ENCODE peak calls at places on chromosomes 2 and 18, in four cellular contexts. One of them, this sample, is unnamed.

GRCh38 chr2:207142461-207142860 is 23.3 kb downstream of the KLF7 start:
- DNase-seq in K562: no peak
- DNase-seq in HepG2: no peak
- DNase-seq in GM12878: no peak
- DNase-seq in this sample: no peak

GRCh38 chr2:236107536-236107935 is 60.6 kb downstream of the GBX2 start:
- DNase-seq in K562: no peak
- DNase-seq in HepG2: no peak
- DNase-seq in GM12878: no peak
- DNase-seq in this sample: no peak

GRCh38 chr2:109129921-109130725 is 1.1 kb downstream of the SH3RF3 start:
- DNase-seq in K562: no peak
- DNase-seq in HepG2: no peak
- DNase-seq in GM12878: no peak
- DNase-seq in this sample: peak; percentile 33

GRCh38 chr18:7958081-7958896 is 391.2 kb downstream of the PTPRM start:
- DNase-seq in K562: no peak
- DNase-seq in HepG2: no peak
- DNase-seq in GM12878: peak; percentile 20
- DNase-seq in this sample: no peak

GRCh38 chr18:79378416-79379250 is 17.1 kb upstream of the NFATC1 start:
- DNase-seq in K562: peak; percentile 55
- DNase-seq in HepG2: no peak
- DNase-seq in GM12878: peak; percentile 26
- DNase-seq in this sample: peak; percentile 75

GRCh38 chr2:11343344-11343625 is 1.2 kb downstream of the ROCK2 start:
- DNase-seq in K562: no peak
- DNase-seq in HepG2: no peak
- DNase-seq in GM12878: no peak
- DNase-seq in this sample: no peak

GRCh38 chr2:207115715-207116364 is 49.9 kb downstream of the KLF7 start:
- DNase-seq in K562: no peak
- DNase-seq in HepG2: no peak
- DNase-seq in GM12878: no peak
- DNase-seq in this sample: no peak

GRCh38 chr2:45850558-45850957 is 199.1 kb downstream of the PRKCE start:
- DNase-seq in K562: no peak
- DNase-seq in HepG2: no peak
- DNase-seq in GM12878: no peak
- DNase-seq in this sample: no peak

GRCh38 chr2:46909771-46910419 is 5.7 kb downstream of the MCFD2 start:
- DNase-seq in K562: no peak
- DNase-seq in HepG2: peak; percentile 52
- DNase-seq in GM12878: peak; percentile 76
- DNase-seq in this sample: no peak

GRCh38 chr2:11998626-11999378 is 252.4 kb downstream of the LPIN1 start:
- DNase-seq in K562: no peak
- DNase-seq in HepG2: no peak
- DNase-seq in GM12878: peak; percentile 40
- DNase-seq in this sample: no peak

GRCh38 chr2:128646691-128647090 is 328.0 kb upstream of the HS6ST1 start:
- DNase-seq in K562: no peak
- DNase-seq in HepG2: no peak
- DNase-seq in GM12878: no peak
- DNase-seq in this sample: no peak

GRCh38 chr18:50401888-50402287 is 27.0 kb downstream of the SKA1 start:
- DNase-seq in K562: peak; percentile 78
- DNase-seq in HepG2: peak; percentile 77
- DNase-seq in GM12878: no peak
- DNase-seq in this sample: peak; percentile 8

GRCh38 chr2:42359304-42359749 is 1.7 kb downstream of the COX7A2L start:
- DNase-seq in K562: no peak
- DNase-seq in HepG2: no peak
- DNase-seq in GM12878: no peak
- DNase-seq in this sample: no peak
- TF ChIP-seq FOXK2 in K562: no peak
- TF ChIP-seq FOXK2 in HepG2: no peak
- TF ChIP-seq FOXK2 in GM12878: no peak
- TF ChIP-seq FOXK2 in this sample: no peak

GRCh38 chr2:227411990-227412350 is 24.2 kb upstream of the SCYGR1 start:
- DNase-seq in K562: no peak
- DNase-seq in HepG2: no peak
- DNase-seq in GM12878: no peak
- DNase-seq in this sample: no peak

GRCh38 chr2:227413371-227413770 is 25.6 kb upstream of the SCYGR1 start:
- DNase-seq in K562: no peak
- DNase-seq in HepG2: no peak
- DNase-seq in GM12878: no peak
- DNase-seq in this sample: no peak

GRCh38 chr2:227411320-227411989 is 23.7 kb upstream of the SCYGR1 start:
- DNase-seq in K562: no peak
- DNase-seq in HepG2: no peak
- DNase-seq in GM12878: peak; percentile 94
- DNase-seq in this sample: no peak

GRCh38 chr2:227414846-227415245 is 27.1 kb upstream of the SCYGR1 start:
- DNase-seq in K562: no peak
- DNase-seq in HepG2: peak; percentile 83
- DNase-seq in GM12878: no peak
- DNase-seq in this sample: no peak

GRCh38 chr2:227412877-227413276 is 25.1 kb upstream of the SCYGR1 start:
- DNase-seq in K562: no peak
- DNase-seq in HepG2: no peak
- DNase-seq in GM12878: no peak
- DNase-seq in this sample: no peak
- TF ChIP-seq FOXK2 in K562: no peak
- TF ChIP-seq FOXK2 in HepG2: no peak
- TF ChIP-seq FOXK2 in GM12878: no peak
- TF ChIP-seq FOXK2 in this sample: no peak

GRCh38 chr2:36409971-36410370 is 54.4 kb downstream of the CRIM1 start:
- DNase-seq in K562: no peak
- DNase-seq in HepG2: no peak
- DNase-seq in GM12878: no peak
- DNase-seq in this sample: no peak

GRCh38 chr2:36414307-36414706 is 58.7 kb downstream of the CRIM1 start:
- DNase-seq in K562: no peak
- DNase-seq in HepG2: no peak
- DNase-seq in GM12878: no peak
- DNase-seq in this sample: no peak

GRCh38 chr2:36413218-36413617 is 57.6 kb downstream of the CRIM1 start:
- DNase-seq in K562: no peak
- DNase-seq in HepG2: peak; percentile 36
- DNase-seq in GM12878: no peak
- DNase-seq in this sample: no peak

GRCh38 chr2:36410681-36411080 is 55.1 kb downstream of the CRIM1 start:
- DNase-seq in K562: no peak
- DNase-seq in HepG2: no peak
- DNase-seq in GM12878: no peak
- DNase-seq in this sample: no peak

DNA sequence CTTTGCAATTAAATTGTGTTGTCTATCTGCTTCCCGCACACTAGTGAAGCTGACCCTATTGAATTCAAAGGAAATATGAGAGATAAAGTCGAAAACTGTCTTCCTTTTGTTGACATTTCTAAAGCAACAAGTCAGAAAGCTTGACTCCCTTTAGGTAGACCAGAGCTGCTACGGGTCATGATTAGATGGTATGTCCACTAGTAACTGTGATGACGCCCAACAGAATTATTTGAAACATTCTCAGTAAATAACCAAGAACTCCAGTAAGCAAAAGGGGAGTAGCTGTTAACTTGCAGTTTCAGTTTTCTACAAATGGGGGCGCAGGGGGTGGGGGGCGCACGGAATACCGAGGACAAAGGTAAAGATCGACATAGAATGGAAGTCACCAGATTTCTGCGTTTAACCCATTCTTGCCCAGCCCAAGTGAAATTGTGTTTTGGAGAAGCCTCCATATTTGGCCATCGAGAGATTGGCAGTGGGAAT is 56.4 kb downstream of the CRIM1 start:
- DNase-seq in K562: peak; percentile 13
- DNase-seq in HepG2: no peak
- DNase-seq in GM12878: no peak
- DNase-seq in this sample: no peak
- TF ChIP-seq FOXK2 in K562: no peak
- TF ChIP-seq FOXK2 in HepG2: no peak
- TF ChIP-seq FOXK2 in GM12878: no peak
- TF ChIP-seq FOXK2 in this sample: no peak

GRCh38 chr2:43169091-43169936 is 57.1 kb downstream of the ZFP36L2 start:
- DNase-seq in K562: no peak
- DNase-seq in HepG2: no peak
- DNase-seq in GM12878: peak; percentile 77
- DNase-seq in this sample: no peak
- TF ChIP-seq FOXK2 in K562: no peak
- TF ChIP-seq FOXK2 in HepG2: no peak
- TF ChIP-seq FOXK2 in GM12878: no peak
- TF ChIP-seq FOXK2 in this sample: no peak

DNA sequence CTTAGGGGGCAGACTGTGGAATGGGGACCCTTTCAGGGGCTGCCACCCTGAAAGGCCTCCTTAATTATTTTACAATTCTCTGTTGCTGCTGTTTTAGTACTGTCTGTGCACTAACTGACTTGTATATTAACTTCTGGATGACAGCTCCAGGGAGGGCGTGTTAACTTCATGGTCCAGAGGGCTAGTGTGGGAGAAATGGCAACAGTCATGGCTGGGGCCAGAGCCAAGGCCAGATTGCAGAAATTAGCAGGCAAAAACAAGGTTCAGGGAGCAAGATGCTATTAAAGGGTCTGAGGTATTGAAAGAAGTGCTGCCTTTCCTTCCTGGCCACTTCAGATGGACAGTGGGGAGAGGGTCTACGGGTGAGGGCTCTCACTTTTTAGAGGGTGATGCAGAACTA is 9.1 kb downstream of the WIPF1 start:
- DNase-seq in K562: no peak
- DNase-seq in HepG2: no peak
- DNase-seq in GM12878: no peak
- DNase-seq in this sample: no peak
- TF ChIP-seq FOXK2 in K562: no peak
- TF ChIP-seq FOXK2 in HepG2: no peak
- TF ChIP-seq FOXK2 in GM12878: no peak
- TF ChIP-seq FOXK2 in this sample: no peak

GRCh38 chr18:23560186-23560585 is 26.1 kb downstream of the NPC1 start:
- DNase-seq in K562: no peak
- DNase-seq in HepG2: no peak
- DNase-seq in GM12878: no peak
- DNase-seq in this sample: no peak

GRCh38 chr18:23565916-23566547 is 20.3 kb downstream of the NPC1 start:
- DNase-seq in K562: no peak
- DNase-seq in HepG2: no peak
- DNase-seq in GM12878: no peak
- DNase-seq in this sample: no peak

GRCh38 chr18:23568265-23568664 is 18.0 kb downstream of the NPC1 start:
- DNase-seq in K562: no peak
- DNase-seq in HepG2: no peak
- DNase-seq in GM12878: no peak
- DNase-seq in this sample: no peak

GRCh38 chr18:23568739-23569138 is 17.6 kb downstream of the NPC1 start:
- DNase-seq in K562: no peak
- DNase-seq in HepG2: no peak
- DNase-seq in GM12878: no peak
- DNase-seq in this sample: no peak

DNA sequence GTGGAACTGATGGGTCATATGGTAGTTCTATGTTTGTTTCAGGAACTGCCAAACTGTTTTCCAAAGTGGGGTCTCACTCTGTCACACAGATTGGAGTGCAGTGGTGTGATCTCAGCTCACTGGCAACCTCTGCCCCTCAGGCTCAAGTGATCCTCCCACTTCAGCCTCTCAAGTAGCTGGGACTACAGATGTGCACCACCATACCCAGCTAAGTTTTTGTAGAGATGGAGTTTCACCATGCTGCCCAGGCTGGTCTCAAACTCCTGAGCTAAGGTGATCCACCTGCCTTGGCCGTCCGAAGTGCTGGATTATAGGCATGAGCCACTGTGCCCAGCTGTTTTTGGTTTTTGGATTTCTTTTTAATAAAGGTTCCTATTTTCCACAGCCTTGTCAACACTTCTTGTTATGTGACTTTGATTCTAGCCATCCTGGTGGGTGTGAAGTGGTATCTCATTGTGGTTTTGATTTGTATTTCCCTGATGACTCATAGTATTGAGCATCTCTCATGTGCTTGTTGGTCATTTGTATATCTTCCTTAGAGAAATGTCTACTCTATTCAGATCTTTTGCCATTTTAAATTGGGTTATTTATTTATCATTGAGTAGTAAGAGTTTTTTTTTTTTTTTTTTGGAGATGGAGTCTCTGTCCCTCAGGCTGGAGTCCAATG is 22.8 kb downstream of the NPC1 start:
- DNase-seq in K562: no peak
- DNase-seq in HepG2: no peak
- DNase-seq in GM12878: no peak
- DNase-seq in this sample: no peak
- TF ChIP-seq FOXK2 in K562: no peak
- TF ChIP-seq FOXK2 in HepG2: no peak
- TF ChIP-seq FOXK2 in GM12878: no peak
- TF ChIP-seq FOXK2 in this sample: no peak

DNA sequence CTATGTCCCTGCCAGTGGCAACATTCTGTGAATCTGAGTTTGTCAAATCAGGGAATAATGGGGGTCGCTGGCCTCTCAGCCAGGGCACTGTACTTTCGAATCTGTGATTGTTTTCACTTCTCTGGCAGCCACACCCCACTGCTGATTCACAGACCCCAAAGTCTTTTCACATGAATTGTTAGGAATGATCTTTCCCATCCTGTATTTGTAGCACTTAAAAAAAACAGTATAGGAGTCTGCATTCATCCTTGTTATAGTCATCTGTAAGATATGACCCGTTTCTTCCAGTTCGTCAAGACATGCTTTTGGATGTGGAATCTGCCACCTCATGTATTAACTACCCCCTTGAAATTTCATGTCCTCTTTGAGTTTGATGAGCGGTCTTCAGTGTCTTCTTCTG is 928 bp downstream of the NAGK start:
- DNase-seq in K562: no peak
- DNase-seq in HepG2: no peak
- DNase-seq in GM12878: no peak
- DNase-seq in this sample: no peak
- TF ChIP-seq FOXK2 in K562: no peak
- TF ChIP-seq FOXK2 in HepG2: no peak
- TF ChIP-seq FOXK2 in GM12878: no peak
- TF ChIP-seq FOXK2 in this sample: no peak